ENCODE peak calls at places on chromosomes 7 and 10, in four cellular contexts. One of them, this sample, is unnamed.

GRCh38 chr7:42127232-42127622 is 109.8 kb downstream of the GLI3 start:
- DNase-seq in transverse colon: no peak
- DNase-seq in testis: no peak
- DNase-seq in CD8-positive, alpha-beta memory T cell: no peak
- DNase-seq in this sample: no peak

GRCh38 chr7:51860305-51860704 is 543.7 kb upstream of the COBL start:
- DNase-seq in transverse colon: no peak
- DNase-seq in testis: no peak
- DNase-seq in CD8-positive, alpha-beta memory T cell: no peak
- DNase-seq in this sample: no peak

GRCh38 chr10:119480667-119481066 is 61.9 kb downstream of the RGS10 start:
- DNase-seq in transverse colon: no peak
- DNase-seq in testis: no peak
- DNase-seq in CD8-positive, alpha-beta memory T cell: no peak
- DNase-seq in this sample: no peak

GRCh38 chr10:88254091-88254490 is 329.0 kb downstream of the RNLS start:
- DNase-seq in transverse colon: no peak
- DNase-seq in testis: no peak
- DNase-seq in CD8-positive, alpha-beta memory T cell: no peak
- DNase-seq in this sample: peak; percentile 32

GRCh38 chr10:76356557-76356956 is 925.1 kb downstream of the LRMDA start:
- DNase-seq in transverse colon: no peak
- DNase-seq in testis: no peak
- DNase-seq in CD8-positive, alpha-beta memory T cell: no peak
- DNase-seq in this sample: peak; percentile 38

GRCh38 chr7:155833651-155834050 is 21.4 kb upstream of the SHH start:
- DNase-seq in transverse colon: no peak
- DNase-seq in testis: no peak
- DNase-seq in CD8-positive, alpha-beta memory T cell: no peak
- DNase-seq in this sample: no peak

GRCh38 chr7:105759670-105760548 is 116.5 kb downstream of the ATXN7L1 start:
- DNase-seq in transverse colon: peak; percentile 51
- DNase-seq in testis: peak; percentile 72
- DNase-seq in CD8-positive, alpha-beta memory T cell: peak; percentile 5
- DNase-seq in this sample: peak; percentile 67

GRCh38 chr10:106528702-106529101 is 635.8 kb downstream of the SORCS1 start:
- DNase-seq in transverse colon: no peak
- DNase-seq in testis: no peak
- DNase-seq in CD8-positive, alpha-beta memory T cell: no peak
- DNase-seq in this sample: no peak

GRCh38 chr7:88224596-88225275 is 4.9 kb upstream of the SRI start:
- DNase-seq in transverse colon: no peak
- DNase-seq in testis: no peak
- DNase-seq in CD8-positive, alpha-beta memory T cell: no peak
- DNase-seq in this sample: no peak

GRCh38 chr10:14839305-14839695 is 1.2 kb downstream of the HSPA14 start:
- DNase-seq in transverse colon: peak; percentile 30
- DNase-seq in testis: peak; percentile 25
- DNase-seq in CD8-positive, alpha-beta memory T cell: no peak
- DNase-seq in this sample: peak; percentile 18

GRCh38 chr10:118908487-118909280 is 120.8 kb upstream of the NANOS1 start:
- DNase-seq in transverse colon: peak; percentile 56
- DNase-seq in testis: no peak
- DNase-seq in CD8-positive, alpha-beta memory T cell: no peak
- DNase-seq in this sample: no peak

GRCh38 chr7:158929306-158929705 is 72.9 kb downstream of the DYNC2I1 start:
- DNase-seq in transverse colon: no peak
- DNase-seq in testis: no peak
- DNase-seq in CD8-positive, alpha-beta memory T cell: no peak
- DNase-seq in this sample: no peak

GRCh38 chr7:135995751-135996150 is 18.6 kb upstream of the MTPN start:
- DNase-seq in transverse colon: no peak
- DNase-seq in testis: no peak
- DNase-seq in CD8-positive, alpha-beta memory T cell: no peak
- DNase-seq in this sample: no peak

GRCh38 chr7:157347217-157347904 is 10.6 kb downstream of the DNAJB6 start:
- DNase-seq in transverse colon: peak; percentile 21
- DNase-seq in testis: peak; percentile 65
- DNase-seq in CD8-positive, alpha-beta memory T cell: no peak
- DNase-seq in this sample: no peak
- H3K4me1 ChIP-seq in transverse colon: peaks cover 90% of the 10 kb centered on the region
- H3K4me1 ChIP-seq in testis: peaks cover 12% of the 10 kb centered on the region
- H3K4me1 ChIP-seq in CD8-positive, alpha-beta memory T cell: peaks cover 67% of the 10 kb centered on the region
- H3K4me1 ChIP-seq in this sample: no peaks in the 10 kb centered on the region

DNA sequence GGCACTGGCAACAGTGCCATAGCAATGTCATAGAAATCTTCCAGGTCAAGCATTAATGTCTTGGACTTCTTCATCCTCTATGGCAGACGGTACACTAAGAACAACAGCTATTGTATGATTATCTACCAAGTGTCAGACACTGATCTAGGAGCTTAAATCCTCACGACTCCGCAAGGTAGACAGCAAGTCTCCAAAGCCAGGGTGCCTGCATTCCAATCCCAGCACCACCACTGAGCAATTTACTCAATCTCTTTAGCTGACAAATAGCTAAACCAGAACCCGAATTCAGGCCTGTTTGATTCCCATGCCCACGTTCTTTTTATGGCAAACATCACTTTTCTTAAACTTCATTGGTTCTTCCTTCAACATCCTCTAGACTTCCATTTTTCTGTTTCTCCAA is 31.8 kb downstream of the DNMBP start:
- DNase-seq in transverse colon: no peak
- DNase-seq in testis: no peak
- DNase-seq in CD8-positive, alpha-beta memory T cell: no peak
- DNase-seq in this sample: no peak
- H3K4me1 ChIP-seq in transverse colon: peaks cover 54% of the 10 kb centered on the region
- H3K4me1 ChIP-seq in testis: peaks cover 33% of the 10 kb centered on the region
- H3K4me1 ChIP-seq in CD8-positive, alpha-beta memory T cell: no peaks in the 10 kb centered on the region
- H3K4me1 ChIP-seq in this sample: peaks cover 26% of the 10 kb centered on the region

DNA sequence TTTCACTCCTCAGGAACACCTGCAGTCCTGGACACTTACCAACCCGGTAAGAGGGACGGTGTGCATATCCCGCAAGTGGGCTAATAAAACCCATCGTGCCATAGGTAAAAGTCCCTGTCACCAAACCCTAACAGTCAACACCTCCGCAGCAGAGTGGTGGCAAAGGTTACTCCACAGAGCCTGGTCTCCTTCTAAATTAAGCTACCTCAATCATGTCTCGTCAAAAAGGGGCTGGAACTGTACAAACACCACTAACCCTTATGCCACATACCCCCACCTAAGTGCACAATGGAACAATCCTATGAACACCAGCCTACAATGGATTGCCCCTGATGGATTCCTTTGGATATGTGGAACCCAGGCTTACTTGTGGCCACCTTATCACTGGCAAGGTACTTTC is 9.6 kb upstream of the AKR1B1 start:
- DNase-seq in transverse colon: no peak
- DNase-seq in testis: no peak
- DNase-seq in CD8-positive, alpha-beta memory T cell: no peak
- DNase-seq in this sample: no peak
- H3K4me1 ChIP-seq in transverse colon: no peaks in the 10 kb centered on the region
- H3K4me1 ChIP-seq in testis: no peaks in the 10 kb centered on the region
- H3K4me1 ChIP-seq in CD8-positive, alpha-beta memory T cell: no peaks in the 10 kb centered on the region
- H3K4me1 ChIP-seq in this sample: no peaks in the 10 kb centered on the region

GRCh38 chr10:89262331-89263020 is 10.9 kb upstream of the LIPA start:
- DNase-seq in transverse colon: no peak
- DNase-seq in testis: no peak
- DNase-seq in CD8-positive, alpha-beta memory T cell: no peak
- DNase-seq in this sample: no peak
- H3K4me1 ChIP-seq in transverse colon: peaks cover 10% of the 10 kb centered on the region
- H3K4me1 ChIP-seq in testis: peaks cover 7% of the 10 kb centered on the region
- H3K4me1 ChIP-seq in CD8-positive, alpha-beta memory T cell: no peaks in the 10 kb centered on the region
- H3K4me1 ChIP-seq in this sample: no peaks in the 10 kb centered on the region

GRCh38 chr7:116525913-116526857 is 1.3 kb downstream of the CAV1 start:
- DNase-seq in transverse colon: peak; percentile 80
- DNase-seq in testis: peak; percentile 79
- DNase-seq in CD8-positive, alpha-beta memory T cell: peak; percentile 61
- DNase-seq in this sample: peak; percentile 81
- H3K4me1 ChIP-seq in transverse colon: peaks cover 32% of the 10 kb centered on the region
- H3K4me1 ChIP-seq in testis: peaks cover 11% of the 10 kb centered on the region
- H3K4me1 ChIP-seq in CD8-positive, alpha-beta memory T cell: peaks cover 19% of the 10 kb centered on the region
- H3K4me1 ChIP-seq in this sample: peaks cover 39% of the 10 kb centered on the region

GRCh38 chr7:93910076-93910994 is 4.0 kb downstream of the GNGT1 start:
- DNase-seq in transverse colon: no peak
- DNase-seq in testis: no peak
- DNase-seq in CD8-positive, alpha-beta memory T cell: no peak
- DNase-seq in this sample: peak; percentile 54
- H3K4me1 ChIP-seq in transverse colon: peaks cover 2% of the 10 kb centered on the region
- H3K4me1 ChIP-seq in testis: no peaks in the 10 kb centered on the region
- H3K4me1 ChIP-seq in CD8-positive, alpha-beta memory T cell: no peaks in the 10 kb centered on the region
- H3K4me1 ChIP-seq in this sample: peaks cover 7% of the 10 kb centered on the region

DNA sequence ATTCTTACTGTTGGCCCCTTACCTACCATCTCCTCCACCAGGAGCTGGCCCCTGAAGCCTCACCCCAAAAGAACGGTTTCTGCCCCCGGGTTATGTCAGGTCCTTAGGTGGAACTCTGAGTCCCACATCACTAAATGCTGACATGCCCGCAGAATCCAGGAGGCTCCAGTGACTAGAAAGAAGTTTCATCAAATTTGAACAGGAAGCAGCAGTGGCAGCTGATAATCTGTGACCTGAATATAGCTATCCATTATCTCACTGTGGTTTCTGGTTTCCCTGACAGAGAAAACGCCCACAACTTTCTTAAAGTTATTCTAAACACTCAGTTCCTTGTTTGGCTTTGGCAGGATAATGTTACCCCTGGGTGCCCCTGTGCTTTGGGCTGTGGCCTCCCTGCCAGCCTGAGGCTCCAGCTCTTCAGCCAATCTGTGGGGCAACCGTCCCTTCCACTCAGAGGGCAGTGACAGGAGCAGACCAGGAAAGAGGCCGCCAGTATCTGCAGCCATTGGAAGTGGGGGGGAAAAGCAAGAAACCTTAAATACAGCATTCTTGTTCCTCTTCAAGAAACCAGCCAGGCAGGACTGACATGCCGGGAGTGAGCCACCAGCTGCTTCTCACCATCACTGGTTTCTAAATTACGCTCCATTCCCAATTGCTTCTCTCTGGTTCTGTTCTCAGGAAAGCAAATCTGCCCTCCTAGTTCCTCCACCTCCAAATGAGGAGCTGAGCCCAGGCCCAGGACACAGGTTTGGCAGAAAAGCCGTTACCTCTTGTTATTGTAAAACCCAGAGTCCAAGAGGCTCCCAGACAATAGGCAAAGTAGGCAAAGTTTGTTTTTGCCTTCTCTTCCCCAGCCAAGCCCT is 41.2 kb upstream of the VCL start:
- DNase-seq in transverse colon: no peak
- DNase-seq in testis: peak; percentile 26
- DNase-seq in CD8-positive, alpha-beta memory T cell: peak; percentile 68
- DNase-seq in this sample: peak; percentile 72
- H3K4me1 ChIP-seq in transverse colon: peaks cover 29% of the 10 kb centered on the region
- H3K4me1 ChIP-seq in testis: peaks cover 15% of the 10 kb centered on the region
- H3K4me1 ChIP-seq in CD8-positive, alpha-beta memory T cell: peaks cover 51% of the 10 kb centered on the region
- H3K4me1 ChIP-seq in this sample: peaks cover 13% of the 10 kb centered on the region

GRCh38 chr7:2524808-2525140 is 5.2 kb downstream of the LFNG start:
- DNase-seq in transverse colon: no peak
- DNase-seq in testis: no peak
- DNase-seq in CD8-positive, alpha-beta memory T cell: no peak
- DNase-seq in this sample: no peak

GRCh38 chr7:2522780-2523433 is 3.3 kb downstream of the LFNG start:
- DNase-seq in transverse colon: peak; percentile 80
- DNase-seq in testis: peak; percentile 38
- DNase-seq in CD8-positive, alpha-beta memory T cell: no peak
- DNase-seq in this sample: no peak

GRCh38 chr7:2523461-2523905 is 3.9 kb downstream of the LFNG start:
- DNase-seq in transverse colon: peak; percentile 70
- DNase-seq in testis: no peak
- DNase-seq in CD8-positive, alpha-beta memory T cell: no peak
- DNase-seq in this sample: no peak

GRCh38 chr7:2525161-2525930 is 5.8 kb downstream of the LFNG start:
- DNase-seq in transverse colon: peak; percentile 41
- DNase-seq in testis: no peak
- DNase-seq in CD8-positive, alpha-beta memory T cell: no peak
- DNase-seq in this sample: no peak

DNA sequence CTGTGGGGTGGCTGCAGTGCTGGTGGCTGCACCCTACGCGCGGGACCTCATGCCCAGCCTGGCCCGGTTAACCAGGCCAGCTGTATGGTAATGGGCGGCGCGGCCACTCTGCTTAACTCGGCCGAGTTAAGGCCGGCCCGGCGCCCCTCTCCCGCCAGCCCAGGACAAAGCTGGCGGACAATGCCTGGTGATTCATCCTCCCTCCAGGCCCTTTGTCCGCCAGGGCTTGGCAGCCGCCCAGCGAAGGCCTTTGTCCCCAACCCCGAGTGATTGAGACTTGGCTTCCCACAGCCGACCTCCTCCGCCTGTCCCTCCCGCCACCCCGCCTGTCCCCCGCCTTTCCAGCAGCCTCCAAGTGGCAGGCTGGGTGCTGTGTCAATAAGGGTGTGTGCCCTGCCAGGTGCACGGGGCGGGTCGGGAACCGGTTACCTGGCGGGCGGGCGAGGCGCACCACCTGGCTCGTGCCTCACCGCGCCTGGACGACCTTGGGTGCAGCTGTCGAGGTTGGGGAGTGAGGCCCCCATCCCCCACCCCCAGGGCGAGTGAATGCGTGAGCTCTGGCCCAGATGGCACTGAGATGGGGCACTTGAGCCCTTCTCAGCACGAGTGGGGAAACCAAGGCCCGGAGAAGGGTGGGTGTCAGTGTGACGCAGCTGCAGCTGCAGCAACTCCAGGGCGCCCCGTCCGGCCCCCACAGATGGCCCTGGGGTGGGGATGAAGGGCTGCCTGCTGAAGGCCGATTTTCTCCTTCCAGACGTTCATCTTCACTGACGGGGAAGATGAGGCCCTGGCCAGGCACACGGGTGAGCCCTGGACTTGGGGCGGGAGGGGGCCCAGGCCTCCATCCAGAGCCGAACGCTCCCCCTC is 4.6 kb downstream of the LFNG start:
- DNase-seq in transverse colon: peak; percentile 95
- DNase-seq in testis: peak; percentile 91
- DNase-seq in CD8-positive, alpha-beta memory T cell: no peak
- DNase-seq in this sample: peak; percentile 78
- H3K4me1 ChIP-seq in transverse colon: peaks cover 87% of the 10 kb centered on the region
- H3K4me1 ChIP-seq in testis: peaks cover 48% of the 10 kb centered on the region
- H3K4me1 ChIP-seq in CD8-positive, alpha-beta memory T cell: peaks cover 78% of the 10 kb centered on the region
- H3K4me1 ChIP-seq in this sample: peaks cover 50% of the 10 kb centered on the region